ENCODE peak calls at places on chromosomes 6 and 20, in ten cellular contexts. M is NCI-H226; W is stimulated activated CD8-positive, alpha-beta memory T cell treated with anti-CD3 and anti-CD28 coated beads, Interleukin-15, amount 100 ng/mL, for 4 hours; K is epithelial cell of esophagus; P is activated gamma-delta T cell treated with Interleukin-2 at 50 U/mL for 16 hours; V is NCI-H1092; Y is kidney tubule cell; U is neural crest cell; A is GM04504; N is iris pigment epithelial cell. O is an unnamed sample.

GRCh38 chr6:95866732-95867131 is 149.0 kb upstream of the FUT9 start:
- DNase-seq in M (no peak), W (no peak), K (peak; percentile 38), P (no peak), V (peak; percentile 5), Y (peak; percentile 3), U (no peak), A (no peak), N (peak; percentile 8), O (peak; percentile 5)

GRCh38 chr20:63743210-63743970 is 3.8 kb downstream of the SLC2A4RG start:
- DNase-seq in M (no peak), W (no peak), K (no peak), P (no peak), V (no peak), Y (no peak), U (no peak), A (no peak), N (no peak), O (no peak)

GRCh38 chr20:4352348-4352747 is 337.0 kb upstream of the RNF24 start:
- DNase-seq in M (no peak), W (no peak), K (no peak), P (no peak), V (no peak), Y (no peak), U (no peak), A (no peak), N (no peak), O (no peak)

GRCh38 chr6:125188037-125188436 is 34.5 kb downstream of the TPD52L1 start:
- DNase-seq in M (peak; percentile 50), W (no peak), K (no peak), P (no peak), V (no peak), Y (peak; percentile 69), U (no peak), A (no peak), N (peak; percentile 80), O (no peak)

GRCh38 chr6:4025681-4026080 is 53.3 kb downstream of the FAM217A start:
- DNase-seq in M (no peak), W (no peak), K (no peak), P (no peak), V (no peak), Y (no peak), U (no peak), A (no peak), N (no peak), O (no peak)

GRCh38 chr20:17941087-17941825 is 27.3 kb downstream of the SNX5 start:
- DNase-seq in M (no peak), W (no peak), K (no peak), P (no peak), V (no peak), Y (no peak), U (no peak), A (no peak), N (no peak), O (no peak)

GRCh38 chr6:83199865-83200230 is 6.7 kb downstream of the RWDD2A start:
- DNase-seq in M (peak; percentile 90), W (no peak), K (peak; percentile 93), P (no peak), V (no peak), Y (peak; percentile 94), U (no peak), A (no peak), N (peak; percentile 93), O (no peak)

GRCh38 chr6:30463651-30464618 is 25.4 kb upstream of the HLA-E start:
- DNase-seq in M (no peak), W (peak; percentile 52), K (peak; percentile 21), P (peak; percentile 55), V (no peak), Y (peak; percentile 50), U (no peak), A (no peak), N (peak; percentile 53), O (no peak)

GRCh38 chr6:113860165-113860955 is 3.2 kb downstream of the MARCKS start:
- DNase-seq in M (peak; percentile 23), W (no peak), K (peak; percentile 39), P (no peak), V (no peak), Y (peak; percentile 25), U (no peak), A (no peak), N (peak; percentile 48), O (no peak)

GRCh38 chr6:164345340-164345739 is 930.8 kb downstream of the QKI start:
- DNase-seq in M (no peak), W (no peak), K (no peak), P (no peak), V (no peak), Y (no peak), U (no peak), A (no peak), N (no peak), O (no peak)

GRCh38 chr6:110140650-110141049 is 38.8 kb downstream of the WASF1 start:
- DNase-seq in M (peak; percentile 45), W (no peak), K (peak; percentile 89), P (no peak), V (no peak), Y (peak; percentile 19), U (no peak), A (peak; percentile 22), N (peak; percentile 50), O (no peak)

GRCh38 chr20:37911838-37912273 is 8.9 kb downstream of the VSTM2L start:
- DNase-seq in M (peak; percentile 66), W (no peak), K (peak; percentile 45), P (no peak), V (no peak), Y (no peak), U (peak; percentile 39), A (peak; percentile 46), N (peak; percentile 29), O (peak; percentile 87)

GRCh38 chr6:167706313-167707109 is 120.2 kb upstream of the AFDN start:
- DNase-seq in M (no peak), W (peak; percentile 24), K (no peak), P (peak; percentile 20), V (no peak), Y (no peak), U (no peak), A (no peak), N (no peak), O (no peak)

GRCh38 chr6:170459451-170459850 is 93.7 kb downstream of the PSMB1 start:
- DNase-seq in M (no peak), W (peak; percentile 16), K (peak; percentile 14), P (peak; percentile 30), V (no peak), Y (peak; percentile 61), U (no peak), A (no peak), N (peak; percentile 55), O (no peak)

O was measured in NCI-H1694.